ENCODE peak calls at places on chromosomes 5 and 9, in eight cellular contexts. One of them, this sample, is unnamed.

GRCh38 chr5:54397420-54397819 is 58.1 kb upstream of the HSPB3 start:
- DNase-seq in HFF-Myc: no peak
- DNase-seq in activated effector memory CD4-positive, alpha-beta T cell treated with Interleukin-2 at 50 U/mL for 16 hours: no peak
- DNase-seq in thyroid gland: no peak
- DNase-seq in foreskin fibroblast: no peak
- DNase-seq in T-helper 1 cell: no peak
- DNase-seq in kidney glomerular epithelial cell: no peak
- DNase-seq in left cardiac atrium: no peak
- DNase-seq in this sample: no peak

GRCh38 chr5:6427689-6428088 is 21.0 kb upstream of the UBE2QL1 start:
- DNase-seq in HFF-Myc: no peak
- DNase-seq in activated effector memory CD4-positive, alpha-beta T cell treated with Interleukin-2 at 50 U/mL for 16 hours: no peak
- DNase-seq in thyroid gland: no peak
- DNase-seq in foreskin fibroblast: no peak
- DNase-seq in T-helper 1 cell: no peak
- DNase-seq in kidney glomerular epithelial cell: no peak
- DNase-seq in left cardiac atrium: no peak
- DNase-seq in this sample: no peak

GRCh38 chr9:79764377-79764776 is 192.6 kb downstream of the TLE4 start:
- DNase-seq in HFF-Myc: peak; percentile 78
- DNase-seq in activated effector memory CD4-positive, alpha-beta T cell treated with Interleukin-2 at 50 U/mL for 16 hours: no peak
- DNase-seq in thyroid gland: peak; percentile 79
- DNase-seq in foreskin fibroblast: peak; percentile 93
- DNase-seq in T-helper 1 cell: no peak
- DNase-seq in kidney glomerular epithelial cell: peak; percentile 87
- DNase-seq in left cardiac atrium: no peak
- DNase-seq in this sample: no peak

GRCh38 chr5:60161340-60161934 is 267.9 kb upstream of the PDE4D start:
- DNase-seq in HFF-Myc: no peak
- DNase-seq in activated effector memory CD4-positive, alpha-beta T cell treated with Interleukin-2 at 50 U/mL for 16 hours: no peak
- DNase-seq in thyroid gland: no peak
- DNase-seq in foreskin fibroblast: peak; percentile 2
- DNase-seq in T-helper 1 cell: no peak
- DNase-seq in kidney glomerular epithelial cell: peak; percentile 12
- DNase-seq in left cardiac atrium: no peak
- DNase-seq in this sample: peak; percentile 5

GRCh38 chr5:42889311-42889933 is 77.7 kb upstream of the SELENOP start:
- DNase-seq in HFF-Myc: peak; percentile 41
- DNase-seq in activated effector memory CD4-positive, alpha-beta T cell treated with Interleukin-2 at 50 U/mL for 16 hours: peak; percentile 39
- DNase-seq in thyroid gland: peak; percentile 66
- DNase-seq in foreskin fibroblast: peak; percentile 46
- DNase-seq in T-helper 1 cell: peak; percentile 28
- DNase-seq in kidney glomerular epithelial cell: peak; percentile 40
- DNase-seq in left cardiac atrium: peak; percentile 73
- DNase-seq in this sample: peak; percentile 42

GRCh38 chr5:170628691-170629565 is 125.1 kb downstream of the KCNIP1 start:
- DNase-seq in HFF-Myc: no peak
- DNase-seq in activated effector memory CD4-positive, alpha-beta T cell treated with Interleukin-2 at 50 U/mL for 16 hours: no peak
- DNase-seq in thyroid gland: no peak
- DNase-seq in foreskin fibroblast: no peak
- DNase-seq in T-helper 1 cell: no peak
- DNase-seq in kidney glomerular epithelial cell: no peak
- DNase-seq in left cardiac atrium: no peak
- DNase-seq in this sample: no peak

GRCh38 chr9:8095531-8096223 is 296.1 kb upstream of the DMAC1 start:
- DNase-seq in HFF-Myc: no peak
- DNase-seq in activated effector memory CD4-positive, alpha-beta T cell treated with Interleukin-2 at 50 U/mL for 16 hours: no peak
- DNase-seq in thyroid gland: no peak
- DNase-seq in foreskin fibroblast: no peak
- DNase-seq in T-helper 1 cell: no peak
- DNase-seq in kidney glomerular epithelial cell: no peak
- DNase-seq in left cardiac atrium: no peak
- DNase-seq in this sample: no peak

GRCh38 chr5:124773291-124774001 is 27.0 kb upstream of the ZNF608 start:
- DNase-seq in HFF-Myc: no peak
- DNase-seq in activated effector memory CD4-positive, alpha-beta T cell treated with Interleukin-2 at 50 U/mL for 16 hours: no peak
- DNase-seq in thyroid gland: no peak
- DNase-seq in foreskin fibroblast: no peak
- DNase-seq in T-helper 1 cell: no peak
- DNase-seq in kidney glomerular epithelial cell: no peak
- DNase-seq in left cardiac atrium: no peak
- DNase-seq in this sample: no peak

GRCh38 chr9:131873361-131873760 is 133.5 kb upstream of the RAPGEF1 start:
- DNase-seq in HFF-Myc: no peak
- DNase-seq in activated effector memory CD4-positive, alpha-beta T cell treated with Interleukin-2 at 50 U/mL for 16 hours: no peak
- DNase-seq in thyroid gland: no peak
- DNase-seq in foreskin fibroblast: no peak
- DNase-seq in T-helper 1 cell: no peak
- DNase-seq in kidney glomerular epithelial cell: no peak
- DNase-seq in left cardiac atrium: no peak
- DNase-seq in this sample: no peak